ENCODE peak calls at places on chromosomes 12 and 14, in seven cellular contexts. S is H1, J is IMR-90, R is neuronal stem cell, Q is mesenchymal stem cell, U is H9, O is trophoblast cell. T is an unnamed sample.
A peak's percentile ranks its signal among the peaks of the same experiment; 100 is the strongest.

GRCh38 chr14:61698216-61698980 is 3.1 kb downstream of the HIF1A start:
- DNase-seq in S (no peak), J (no peak), R (no peak), Q (no peak), U (no peak), O (no peak), T (no peak)

GRCh38 chr14:77872971-77873370 is 73.1 kb downstream of the ADCK1 start:
- DNase-seq in S (no peak), J (no peak), R (no peak), Q (no peak), U (no peak), O (no peak), T (no peak)

GRCh38 chr14:68663385-68664076 is 129.3 kb downstream of the ZFP36L1 start:
- DNase-seq in S (peak; percentile 35), J (peak; percentile 91), R (no peak), Q (no peak), U (no peak), O (no peak), T (no peak)

GRCh38 chr14:68306934-68307758 is 485.7 kb downstream of the ZFP36L1 start:
- DNase-seq in S (no peak), J (peak; percentile 51), R (no peak), Q (no peak), U (no peak), O (no peak), T (no peak)

GRCh38 chr14:85731198-85731597 is 201.3 kb downstream of the FLRT2 start:
- DNase-seq in S (no peak), J (peak; percentile 64), R (no peak), Q (peak; percentile 80), U (no peak), O (no peak), T (peak; percentile 43)

GRCh38 chr14:98578204-98578603 is 693.8 kb downstream of the BCL11B start:
- DNase-seq in S (no peak), J (no peak), R (no peak), Q (no peak), U (no peak), O (no peak), T (no peak)

GRCh38 chr14:90785474-90785873 is 30.8 kb downstream of the TTC7B start:
- DNase-seq in S (no peak), J (no peak), R (no peak), Q (no peak), U (peak; percentile 63), O (peak; percentile 55), T (peak; percentile 73)

GRCh38 chr12:75638792-75639191 is 127.4 kb upstream of the KRR1 start:
- DNase-seq in S (no peak), J (no peak), R (no peak), Q (no peak), U (no peak), O (peak; percentile 38), T (no peak)

GRCh38 chr14:37894463-37894862 is 299.0 kb downstream of the TTC6 start:
- DNase-seq in S (no peak), J (no peak), R (no peak), Q (no peak), U (no peak), O (no peak), T (peak; percentile 2)

GRCh38 chr12:46549527-46550265 is 177.1 kb upstream of the SLC38A2 start:
- DNase-seq in S (no peak), J (peak; percentile 97), R (no peak), Q (peak; percentile 97), U (no peak), O (peak; percentile 66), T (no peak)

DNA sequence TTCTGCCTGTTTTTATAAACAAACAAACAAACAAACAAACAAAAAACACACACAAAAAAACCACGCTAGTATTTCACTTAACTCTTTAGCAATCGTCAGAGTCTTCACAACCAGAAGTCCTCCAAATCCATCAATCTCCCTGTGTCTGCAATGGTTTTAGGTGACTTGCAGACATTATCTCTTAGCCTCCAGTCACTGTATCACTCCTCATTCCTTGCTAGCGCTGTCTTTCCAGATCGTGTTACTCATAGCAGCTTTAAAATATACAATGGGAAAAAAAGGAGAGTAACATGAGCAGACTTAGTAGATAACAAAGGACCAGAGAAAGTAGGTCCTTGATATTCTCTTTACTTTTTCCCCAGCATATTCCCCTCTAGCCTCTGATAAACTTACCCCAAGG is 15.5 kb upstream of the ETNK1 start:
- DNase-seq in S (no peak), J (peak; percentile 26), R (no peak), Q (no peak), U (no peak), O (no peak), T (no peak)
- H2BK120ac ChIP-seq in S (no peak overlapping the region), J (no peak overlapping the region), R (no peak overlapping the region), Q (no peak overlapping the region), U (no peak overlapping the region), O (no peak overlapping the region), T (no peak overlapping the region)

GRCh38 chr14:60188115-60188514 is 22.9 kb upstream of the DHRS7 start:
- DNase-seq in S (no peak), J (no peak), R (no peak), Q (no peak), U (no peak), O (no peak), T (no peak)

GRCh38 chr14:60184597-60185555 is 19.7 kb upstream of the DHRS7 start:
- DNase-seq in S (no peak), J (no peak), R (no peak), Q (no peak), U (no peak), O (no peak), T (no peak)

GRCh38 chr14:60188696-60189095 is 23.5 kb upstream of the DHRS7 start:
- DNase-seq in S (no peak), J (no peak), R (no peak), Q (no peak), U (no peak), O (no peak), T (no peak)

GRCh38 chr14:60195179-60195810 is 30.1 kb upstream of the DHRS7 start:
- DNase-seq in S (no peak), J (no peak), R (no peak), Q (no peak), U (no peak), O (no peak), T (peak; percentile 26)

GRCh38 chr14:60189923-60190840 is 25.0 kb upstream of the DHRS7 start:
- DNase-seq in S (no peak), J (no peak), R (no peak), Q (no peak), U (no peak), O (no peak), T (no peak)
- H2BK120ac ChIP-seq in S (no peak overlapping the region), J (no peak overlapping the region), R (no peak overlapping the region), Q (no peak overlapping the region), U (no peak overlapping the region), O (no peak overlapping the region), T (no peak overlapping the region)

DNA sequence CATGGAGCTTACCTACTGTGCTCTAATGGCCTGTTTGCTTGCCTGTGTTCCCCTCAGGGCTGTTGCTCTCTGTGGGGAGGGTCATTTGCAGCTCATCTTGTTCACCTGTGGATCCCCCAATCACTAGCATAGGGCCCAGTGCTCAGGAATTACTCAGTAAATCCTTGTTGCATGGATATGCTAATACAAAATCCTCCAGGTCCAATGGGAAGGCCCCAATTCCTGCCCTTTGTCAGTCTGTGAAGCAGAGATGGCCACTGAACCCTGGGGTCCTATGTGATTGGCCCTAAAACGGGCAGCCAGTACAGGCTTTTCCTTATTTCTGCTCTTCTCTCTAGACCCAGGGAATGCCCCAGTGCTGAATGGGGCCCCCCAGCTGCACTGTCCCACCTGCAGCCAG is 44.1 kb downstream of the FOS start:
- DNase-seq in S (no peak), J (no peak), R (no peak), Q (no peak), U (peak; percentile 43), O (no peak), T (peak; percentile 53)
- H2BK120ac ChIP-seq in S (no peak overlapping the region), J (no peak overlapping the region), R (no peak overlapping the region), Q (no peak overlapping the region), U (no peak overlapping the region), O (no peak overlapping the region), T (no peak overlapping the region)

DNA sequence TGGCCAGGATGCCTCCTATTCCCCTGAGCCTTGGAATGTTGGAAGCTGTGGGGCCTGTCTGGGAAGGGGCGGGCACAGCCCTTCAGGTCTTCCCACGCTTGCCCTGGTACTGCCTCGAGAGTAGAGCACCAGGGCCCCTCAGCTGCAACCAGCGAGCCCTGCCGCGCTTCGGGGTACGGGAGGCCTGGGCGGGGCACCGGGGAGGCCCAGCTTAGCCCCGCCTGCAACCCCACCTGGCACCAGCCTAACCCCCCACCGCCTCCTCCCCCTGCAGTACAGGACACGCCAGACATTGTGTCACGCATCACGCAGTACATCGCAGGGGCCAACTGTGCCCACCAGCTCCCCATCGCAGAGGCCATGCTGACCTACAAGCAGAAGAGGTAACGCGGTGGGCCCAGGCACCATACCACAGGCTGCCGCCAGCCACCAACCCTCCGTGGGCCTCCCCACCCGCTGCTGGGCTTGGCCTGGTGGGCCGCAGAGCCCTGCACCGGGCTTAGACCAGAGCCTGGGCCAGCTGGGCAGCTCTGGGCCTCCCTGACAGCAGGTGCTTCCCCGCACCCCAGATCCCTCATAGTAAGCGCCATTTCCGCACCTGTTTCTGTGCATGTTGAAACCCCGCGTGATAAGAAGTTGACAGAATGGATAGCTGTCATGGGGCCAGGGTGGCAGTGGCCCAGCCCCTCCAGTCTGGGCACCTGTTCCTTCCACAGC is 13.6 kb upstream of the TEX22 start:
- DNase-seq in S (no peak), J (no peak), R (no peak), Q (no peak), U (no peak), O (no peak), T (no peak)
- H2BK120ac ChIP-seq in S (no peak overlapping the region), J (no peak overlapping the region), R (no peak overlapping the region), Q (no peak overlapping the region), U (no peak overlapping the region), O (no peak overlapping the region), T (no peak overlapping the region)

GRCh38 chr12:7141351-7142005 is 11.3 kb downstream of the CLSTN3 start:
- DNase-seq in S (no peak), J (no peak), R (no peak), Q (no peak), U (no peak), O (no peak), T (no peak)

GRCh38 chr12:7137868-7138267 is 7.7 kb downstream of the CLSTN3 start:
- DNase-seq in S (no peak), J (no peak), R (no peak), Q (no peak), U (no peak), O (peak; percentile 23), T (no peak)

GRCh38 chr12:7136676-7137075 is 6.5 kb downstream of the CLSTN3 start:
- DNase-seq in S (no peak), J (no peak), R (no peak), Q (no peak), U (no peak), O (no peak), T (no peak)

GRCh38 chr12:7142057-7142644 is 12.0 kb downstream of the CLSTN3 start:
- DNase-seq in S (peak; percentile 85), J (peak; percentile 39), R (peak; percentile 39), Q (peak; percentile 59), U (peak; percentile 81), O (peak; percentile 73), T (peak; percentile 76)

DNA sequence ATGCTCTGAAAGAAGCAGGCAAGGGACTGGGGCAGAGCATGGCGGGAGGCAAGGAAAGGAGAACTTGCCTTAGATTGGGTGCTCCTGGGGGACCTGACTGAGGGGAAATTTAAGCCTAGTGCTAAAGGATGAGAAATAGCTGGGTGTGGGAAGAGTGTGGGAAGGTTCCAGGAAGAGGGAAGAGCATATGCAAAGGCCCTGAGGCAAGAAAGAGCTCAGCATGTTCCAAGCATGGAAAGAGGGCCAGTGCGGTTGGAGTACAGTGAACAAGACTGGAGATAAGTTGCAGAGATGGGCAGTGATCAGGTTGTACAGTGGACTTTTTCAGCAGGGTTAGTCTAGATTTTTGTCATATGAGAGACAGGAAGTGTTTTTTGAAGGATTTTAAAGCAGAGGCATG is 9.0 kb downstream of the CLSTN3 start:
- DNase-seq in S (no peak), J (no peak), R (no peak), Q (no peak), U (no peak), O (peak; percentile 4), T (no peak)
- H2BK120ac ChIP-seq in S (no peak overlapping the region), J (no peak overlapping the region), R (no peak overlapping the region), Q (no peak overlapping the region), U (no peak overlapping the region), O (no peak overlapping the region), T (no peak overlapping the region)